ENCODE peak calls at places on chromosome 14, in ten cellular contexts. One of them, this sample, is unnamed.

GRCh38 chr14:50395448-50395847 is 1.2 kb downstream of the CDKL1 start:
- DNase-seq in activated T-helper 9 cell treated with anti-CD3 and anti-CD28 coated beads, Interleukin-2, amount 50 U/mL, for 16 hours: no peak
- DNase-seq in head of caudate nucleus: peak; percentile 26
- DNase-seq in CD4-positive, alpha-beta memory T cell: no peak
- DNase-seq in stimulated activated CD4-positive, alpha-beta T cell treated with anti-CD3 and anti-CD28 coated beads, TNF-alpha, amount 100 ng/mL, for 4 hours: no peak
- DNase-seq in nephron progenitor cell: no peak
- DNase-seq in NCI-H524 treated with DMSO at 0.1 percent for 48 hours: no peak
- DNase-seq in neural crest cell: no peak
- DNase-seq in anterior cingulate cortex: no peak
- DNase-seq in left kidney: no peak
- DNase-seq in this sample: no peak

GRCh38 chr14:26925876-26926584 is 328.2 kb upstream of the NOVA1 start:
- DNase-seq in neural crest cell: no peak
- DNase-seq in activated T-helper 9 cell treated with anti-CD3 and anti-CD28 coated beads, Interleukin-2, amount 50 U/mL, for 16 hours: no peak
- DNase-seq in stimulated activated CD4-positive, alpha-beta T cell treated with anti-CD3 and anti-CD28 coated beads, TNF-alpha, amount 100 ng/mL, for 4 hours: no peak
- DNase-seq in head of caudate nucleus: no peak
- DNase-seq in nephron progenitor cell: no peak
- DNase-seq in NCI-H524 treated with DMSO at 0.1 percent for 48 hours: no peak
- DNase-seq in anterior cingulate cortex: no peak
- DNase-seq in CD4-positive, alpha-beta memory T cell: no peak
- DNase-seq in left kidney: no peak
- DNase-seq in this sample: no peak

GRCh38 chr14:54435500-54435981 is 5.6 kb downstream of the CNIH1 start:
- DNase-seq in stimulated activated CD4-positive, alpha-beta T cell treated with anti-CD3 and anti-CD28 coated beads, TNF-alpha, amount 100 ng/mL, for 4 hours: no peak
- DNase-seq in nephron progenitor cell: no peak
- DNase-seq in left kidney: no peak
- DNase-seq in NCI-H524 treated with DMSO at 0.1 percent for 48 hours: no peak
- DNase-seq in CD4-positive, alpha-beta memory T cell: no peak
- DNase-seq in neural crest cell: no peak
- DNase-seq in activated T-helper 9 cell treated with anti-CD3 and anti-CD28 coated beads, Interleukin-2, amount 50 U/mL, for 16 hours: no peak
- DNase-seq in head of caudate nucleus: no peak
- DNase-seq in anterior cingulate cortex: no peak
- DNase-seq in this sample: no peak

GRCh38 chr14:19823765-19824164 is 20.2 kb downstream of the OR4N2 start:
- DNase-seq in nephron progenitor cell: no peak
- DNase-seq in head of caudate nucleus: no peak
- DNase-seq in CD4-positive, alpha-beta memory T cell: no peak
- DNase-seq in NCI-H524 treated with DMSO at 0.1 percent for 48 hours: no peak
- DNase-seq in activated T-helper 9 cell treated with anti-CD3 and anti-CD28 coated beads, Interleukin-2, amount 50 U/mL, for 16 hours: no peak
- DNase-seq in stimulated activated CD4-positive, alpha-beta T cell treated with anti-CD3 and anti-CD28 coated beads, TNF-alpha, amount 100 ng/mL, for 4 hours: no peak
- DNase-seq in neural crest cell: no peak
- DNase-seq in left kidney: no peak
- DNase-seq in anterior cingulate cortex: no peak
- DNase-seq in this sample: no peak

GRCh38 chr14:104731249-104731924 is 7.4 kb downstream of the ADSS1 start:
- DNase-seq in nephron progenitor cell: no peak
- DNase-seq in neural crest cell: no peak
- DNase-seq in anterior cingulate cortex: no peak
- DNase-seq in CD4-positive, alpha-beta memory T cell: no peak
- DNase-seq in left kidney: peak; percentile 72
- DNase-seq in NCI-H524 treated with DMSO at 0.1 percent for 48 hours: no peak
- DNase-seq in activated T-helper 9 cell treated with anti-CD3 and anti-CD28 coated beads, Interleukin-2, amount 50 U/mL, for 16 hours: no peak
- DNase-seq in stimulated activated CD4-positive, alpha-beta T cell treated with anti-CD3 and anti-CD28 coated beads, TNF-alpha, amount 100 ng/mL, for 4 hours: no peak
- DNase-seq in head of caudate nucleus: no peak
- DNase-seq in this sample: no peak

GRCh38 chr14:88476825-88477224 is 78.0 kb downstream of the PTPN21 start:
- DNase-seq in nephron progenitor cell: no peak
- DNase-seq in activated T-helper 9 cell treated with anti-CD3 and anti-CD28 coated beads, Interleukin-2, amount 50 U/mL, for 16 hours: no peak
- DNase-seq in head of caudate nucleus: no peak
- DNase-seq in neural crest cell: no peak
- DNase-seq in CD4-positive, alpha-beta memory T cell: no peak
- DNase-seq in stimulated activated CD4-positive, alpha-beta T cell treated with anti-CD3 and anti-CD28 coated beads, TNF-alpha, amount 100 ng/mL, for 4 hours: no peak
- DNase-seq in NCI-H524 treated with DMSO at 0.1 percent for 48 hours: no peak
- DNase-seq in left kidney: no peak
- DNase-seq in anterior cingulate cortex: no peak
- DNase-seq in this sample: no peak

GRCh38 chr14:99735189-99736135 is 51.4 kb downstream of the CYP46A1 start:
- DNase-seq in CD4-positive, alpha-beta memory T cell: no peak
- DNase-seq in left kidney: no peak
- DNase-seq in activated T-helper 9 cell treated with anti-CD3 and anti-CD28 coated beads, Interleukin-2, amount 50 U/mL, for 16 hours: no peak
- DNase-seq in neural crest cell: no peak
- DNase-seq in NCI-H524 treated with DMSO at 0.1 percent for 48 hours: no peak
- DNase-seq in head of caudate nucleus: no peak
- DNase-seq in nephron progenitor cell: no peak
- DNase-seq in stimulated activated CD4-positive, alpha-beta T cell treated with anti-CD3 and anti-CD28 coated beads, TNF-alpha, amount 100 ng/mL, for 4 hours: no peak
- DNase-seq in anterior cingulate cortex: no peak
- DNase-seq in this sample: no peak

GRCh38 chr14:72590577-72590976 is 303.3 kb downstream of the DPF3 start:
- DNase-seq in anterior cingulate cortex: no peak
- DNase-seq in head of caudate nucleus: no peak
- DNase-seq in nephron progenitor cell: no peak
- DNase-seq in CD4-positive, alpha-beta memory T cell: peak; percentile 31
- DNase-seq in activated T-helper 9 cell treated with anti-CD3 and anti-CD28 coated beads, Interleukin-2, amount 50 U/mL, for 16 hours: no peak
- DNase-seq in neural crest cell: no peak
- DNase-seq in stimulated activated CD4-positive, alpha-beta T cell treated with anti-CD3 and anti-CD28 coated beads, TNF-alpha, amount 100 ng/mL, for 4 hours: no peak
- DNase-seq in left kidney: no peak
- DNase-seq in NCI-H524 treated with DMSO at 0.1 percent for 48 hours: no peak
- DNase-seq in this sample: no peak

GRCh38 chr14:96410119-96410518 is 18.2 kb downstream of the AK7 start:
- DNase-seq in head of caudate nucleus: no peak
- DNase-seq in anterior cingulate cortex: no peak
- DNase-seq in CD4-positive, alpha-beta memory T cell: no peak
- DNase-seq in activated T-helper 9 cell treated with anti-CD3 and anti-CD28 coated beads, Interleukin-2, amount 50 U/mL, for 16 hours: no peak
- DNase-seq in neural crest cell: no peak
- DNase-seq in nephron progenitor cell: no peak
- DNase-seq in NCI-H524 treated with DMSO at 0.1 percent for 48 hours: no peak
- DNase-seq in left kidney: no peak
- DNase-seq in stimulated activated CD4-positive, alpha-beta T cell treated with anti-CD3 and anti-CD28 coated beads, TNF-alpha, amount 100 ng/mL, for 4 hours: no peak
- DNase-seq in this sample: no peak

GRCh38 chr14:39025810-39026627 is 77.0 kb downstream of the SEC23A start:
- DNase-seq in activated T-helper 9 cell treated with anti-CD3 and anti-CD28 coated beads, Interleukin-2, amount 50 U/mL, for 16 hours: no peak
- DNase-seq in CD4-positive, alpha-beta memory T cell: no peak
- DNase-seq in nephron progenitor cell: no peak
- DNase-seq in neural crest cell: no peak
- DNase-seq in anterior cingulate cortex: no peak
- DNase-seq in head of caudate nucleus: no peak
- DNase-seq in left kidney: no peak
- DNase-seq in NCI-H524 treated with DMSO at 0.1 percent for 48 hours: peak; percentile 96
- DNase-seq in stimulated activated CD4-positive, alpha-beta T cell treated with anti-CD3 and anti-CD28 coated beads, TNF-alpha, amount 100 ng/mL, for 4 hours: no peak
- DNase-seq in this sample: no peak

GRCh38 chr14:76929927-76930326 is 98.6 kb downstream of the IRF2BPL start:
- DNase-seq in head of caudate nucleus: no peak
- DNase-seq in left kidney: peak; percentile 71
- DNase-seq in activated T-helper 9 cell treated with anti-CD3 and anti-CD28 coated beads, Interleukin-2, amount 50 U/mL, for 16 hours: peak; percentile 21
- DNase-seq in nephron progenitor cell: no peak
- DNase-seq in NCI-H524 treated with DMSO at 0.1 percent for 48 hours: no peak
- DNase-seq in anterior cingulate cortex: no peak
- DNase-seq in neural crest cell: no peak
- DNase-seq in stimulated activated CD4-positive, alpha-beta T cell treated with anti-CD3 and anti-CD28 coated beads, TNF-alpha, amount 100 ng/mL, for 4 hours: no peak
- DNase-seq in CD4-positive, alpha-beta memory T cell: peak; percentile 76
- DNase-seq in this sample: no peak

GRCh38 chr14:89720741-89721315 is 233.7 kb downstream of the EFCAB11 start:
- DNase-seq in stimulated activated CD4-positive, alpha-beta T cell treated with anti-CD3 and anti-CD28 coated beads, TNF-alpha, amount 100 ng/mL, for 4 hours: no peak
- DNase-seq in head of caudate nucleus: peak; percentile 10
- DNase-seq in activated T-helper 9 cell treated with anti-CD3 and anti-CD28 coated beads, Interleukin-2, amount 50 U/mL, for 16 hours: peak; percentile 37
- DNase-seq in neural crest cell: no peak
- DNase-seq in nephron progenitor cell: no peak
- DNase-seq in left kidney: no peak
- DNase-seq in anterior cingulate cortex: no peak
- DNase-seq in NCI-H524 treated with DMSO at 0.1 percent for 48 hours: no peak
- DNase-seq in CD4-positive, alpha-beta memory T cell: peak; percentile 85
- DNase-seq in this sample: peak; percentile 64

GRCh38 chr14:103014466-103015319 is 42.7 kb downstream of the CDC42BPB start:
- DNase-seq in anterior cingulate cortex: no peak
- DNase-seq in left kidney: peak; percentile 55
- DNase-seq in NCI-H524 treated with DMSO at 0.1 percent for 48 hours: no peak
- DNase-seq in CD4-positive, alpha-beta memory T cell: no peak
- DNase-seq in nephron progenitor cell: no peak
- DNase-seq in activated T-helper 9 cell treated with anti-CD3 and anti-CD28 coated beads, Interleukin-2, amount 50 U/mL, for 16 hours: no peak
- DNase-seq in stimulated activated CD4-positive, alpha-beta T cell treated with anti-CD3 and anti-CD28 coated beads, TNF-alpha, amount 100 ng/mL, for 4 hours: no peak
- DNase-seq in head of caudate nucleus: no peak
- DNase-seq in neural crest cell: no peak
- DNase-seq in this sample: no peak

GRCh38 chr14:63852271-63852816 is 460 bp upstream of the SYNE2 start:
- DNase-seq in NCI-H524 treated with DMSO at 0.1 percent for 48 hours: peak; percentile 46
- DNase-seq in left kidney: peak; percentile 78
- DNase-seq in CD4-positive, alpha-beta memory T cell: no peak
- DNase-seq in stimulated activated CD4-positive, alpha-beta T cell treated with anti-CD3 and anti-CD28 coated beads, TNF-alpha, amount 100 ng/mL, for 4 hours: no peak
- DNase-seq in activated T-helper 9 cell treated with anti-CD3 and anti-CD28 coated beads, Interleukin-2, amount 50 U/mL, for 16 hours: no peak
- DNase-seq in anterior cingulate cortex: no peak
- DNase-seq in neural crest cell: no peak
- DNase-seq in head of caudate nucleus: no peak
- DNase-seq in nephron progenitor cell: no peak
- DNase-seq in this sample: no peak

GRCh38 chr14:75429562-75429961 is 1.7 kb downstream of the JDP2 start:
- DNase-seq in NCI-H524 treated with DMSO at 0.1 percent for 48 hours: no peak
- DNase-seq in stimulated activated CD4-positive, alpha-beta T cell treated with anti-CD3 and anti-CD28 coated beads, TNF-alpha, amount 100 ng/mL, for 4 hours: no peak
- DNase-seq in left kidney: no peak
- DNase-seq in anterior cingulate cortex: no peak
- DNase-seq in CD4-positive, alpha-beta memory T cell: no peak
- DNase-seq in activated T-helper 9 cell treated with anti-CD3 and anti-CD28 coated beads, Interleukin-2, amount 50 U/mL, for 16 hours: no peak
- DNase-seq in nephron progenitor cell: no peak
- DNase-seq in head of caudate nucleus: no peak
- DNase-seq in neural crest cell: no peak
- DNase-seq in this sample: no peak